ENCODE peak calls at places on chromosomes 7 and 10, in ten cellular contexts. A is fibroblast of lung, P is mesendoderm, T is neural progenitor cell, F is IMR-90, R is GM23248, J is hepatocyte, X is A549, C is HCT116, Q is astrocyte. S is an unnamed sample.

GRCh38 chr10:182441-183201 is 47.4 kb downstream of the ZMYND11 start:
- DNase-seq in A (peak; percentile 48), P (no peak), T (no peak), F (peak; percentile 74), R (no peak), J (no peak), X (no peak), C (no peak), Q (peak; percentile 60), S (no peak)

GRCh38 chr7:86913709-86914108 is 145.7 kb downstream of the ELAPOR2 start:
- DNase-seq in A (no peak), P (no peak), T (no peak), F (peak; percentile 3), R (peak; percentile 85), J (no peak), X (no peak), C (no peak), Q (peak; percentile 53), S (no peak)

GRCh38 chr7:114973147-114973546 is 51.3 kb downstream of the MDFIC start:
- DNase-seq in A (peak; percentile 63), P (no peak), T (no peak), F (peak; percentile 39), R (peak; percentile 50), J (no peak), X (no peak), C (no peak), Q (peak; percentile 58), S (no peak)

GRCh38 chr10:72953687-72954086 is 919 bp downstream of the PLA2G12B start:
- DNase-seq in A (no peak), P (peak; percentile 57), T (peak; percentile 57), F (no peak), R (no peak), J (peak; percentile 39), X (no peak), C (no peak), Q (no peak), S (no peak)

GRCh38 chr10:103533827-103534226 is 40.3 kb downstream of the NEURL1 start:
- DNase-seq in A (no peak), P (no peak), T (no peak), F (no peak), R (no peak), J (no peak), X (no peak), C (no peak), Q (no peak), S (no peak)

GRCh38 chr7:5586279-5586962 is 162.8 kb upstream of the TNRC18 start:
- DNase-seq in A (no peak), P (no peak), T (no peak), F (no peak), R (no peak), J (no peak), X (no peak), C (no peak), Q (no peak), S (no peak)

GRCh38 chr10:42933454-42934340 is 143.2 kb upstream of the RET start:
- DNase-seq in A (no peak), P (peak; percentile 57), T (peak; percentile 73), F (peak; percentile 19), R (no peak), J (peak; percentile 44), X (no peak), C (no peak), Q (no peak), S (no peak)

GRCh38 chr10:23886355-23886754 is 322.6 kb upstream of the KIAA1217 start:
- DNase-seq in A (no peak), P (peak; percentile 50), T (peak; percentile 50), F (no peak), R (no peak), J (peak; percentile 27), X (peak; percentile 5), C (no peak), Q (no peak), S (no peak)

GRCh38 chr7:132804849-132805485 is 228.7 kb upstream of the PLXNA4 start:
- DNase-seq in A (no peak), P (no peak), T (no peak), F (no peak), R (no peak), J (no peak), X (no peak), C (no peak), Q (no peak), S (no peak)

GRCh38 chr10:6928531-6929080 is 348.5 kb upstream of the PRKCQ start:
- DNase-seq in A (no peak), P (peak; percentile 54), T (peak; percentile 72), F (no peak), R (peak; percentile 4), J (no peak), X (no peak), C (no peak), Q (no peak), S (no peak)

GRCh38 chr7:90720970-90721768 is 125.0 kb downstream of the CDK14 start:
- DNase-seq in A (peak; percentile 81), P (no peak), T (no peak), F (peak; percentile 72), R (peak; percentile 77), J (peak; percentile 74), X (no peak), C (no peak), Q (peak; percentile 73), S (no peak)

GRCh38 chr7:112266595-112267270 is 60.2 kb downstream of the ZNF277 start:
- DNase-seq in A (peak; percentile 47), P (no peak), T (no peak), F (peak; percentile 40), R (peak; percentile 50), J (no peak), X (no peak), C (no peak), Q (peak; percentile 55), S (no peak)

GRCh38 chr7:28957064-28957821 is 887 bp downstream of the TRIL start:
- DNase-seq in A (peak; percentile 11), P (peak; percentile 65), T (peak; percentile 69), F (no peak), R (peak; percentile 30), J (peak; percentile 36), X (no peak), C (no peak), Q (no peak), S (no peak)

GRCh38 chr7:77664715-77665114 is 31.5 kb upstream of the RSBN1L start:
- DNase-seq in A (no peak), P (no peak), T (no peak), F (no peak), R (peak; percentile 10), J (no peak), X (no peak), C (no peak), Q (no peak), S (no peak)

GRCh38 chr7:103637726-103638125 is 191.7 kb upstream of the SLC26A5 start:
- DNase-seq in A (peak; percentile 41), P (no peak), T (no peak), F (peak; percentile 83), R (peak; percentile 69), J (no peak), X (no peak), C (no peak), Q (peak; percentile 56), S (no peak)

GRCh38 chr10:1413823-1414222 is 323.5 kb downstream of the ADARB2 start:
- DNase-seq in A (no peak), P (no peak), T (no peak), F (no peak), R (no peak), J (no peak), X (no peak), C (no peak), Q (no peak), S (no peak)
- H3K4me2 ChIP-seq in A (no peak overlapping the region), P (no peak overlapping the region), T (no peak overlapping the region), F (no peak overlapping the region), R (no peak overlapping the region), J (no peak overlapping the region), X (no peak overlapping the region), C (no peak overlapping the region), Q (no peak overlapping the region), S (no peak overlapping the region)

DNA sequence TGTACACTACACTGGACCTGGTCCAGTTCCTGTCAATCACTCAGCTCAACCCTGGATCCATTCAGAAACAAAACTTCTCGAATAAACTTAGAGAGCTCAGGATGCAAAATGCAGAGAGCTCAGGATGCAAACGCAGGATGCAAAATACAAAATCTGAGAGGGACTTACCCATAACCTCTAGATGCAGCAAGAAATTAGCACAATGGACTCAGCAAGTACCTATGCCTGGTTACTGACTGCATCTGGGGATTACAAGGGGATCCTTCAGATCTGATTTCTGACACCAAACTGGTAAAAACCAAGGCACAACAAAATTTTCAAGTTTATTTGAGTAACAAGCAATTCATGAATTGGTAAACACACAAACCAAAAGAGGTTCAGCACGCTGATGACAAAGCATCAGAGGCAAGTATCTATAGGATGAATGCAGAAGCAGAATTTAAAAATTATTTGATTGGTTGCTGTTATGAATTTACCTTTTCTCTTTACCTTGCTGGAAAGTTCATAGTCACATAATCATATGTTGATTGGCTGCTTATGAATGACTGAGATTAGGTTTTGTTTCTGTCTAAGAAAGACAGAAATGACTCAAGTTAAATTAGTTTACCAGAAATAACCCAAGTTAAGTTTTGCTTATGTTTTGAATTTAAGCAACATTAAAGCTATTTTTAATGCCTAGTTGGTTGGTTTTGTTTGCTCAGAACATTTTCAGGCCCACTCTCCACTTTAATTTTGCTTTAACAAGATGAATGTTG is 11.4 kb downstream of the GIMAP6 start:
- DNase-seq in A (no peak), P (no peak), T (no peak), F (no peak), R (no peak), J (no peak), X (no peak), C (no peak), Q (no peak), S (no peak)
- H3K4me3 ChIP-seq in A (no peak overlapping the region), P (no peak overlapping the region), T (no peak overlapping the region), F (no peak overlapping the region), R (no peak overlapping the region), J (no peak overlapping the region), X (no peak overlapping the region), C (no peak overlapping the region), Q (no peak overlapping the region), S (no peak overlapping the region)

DNA sequence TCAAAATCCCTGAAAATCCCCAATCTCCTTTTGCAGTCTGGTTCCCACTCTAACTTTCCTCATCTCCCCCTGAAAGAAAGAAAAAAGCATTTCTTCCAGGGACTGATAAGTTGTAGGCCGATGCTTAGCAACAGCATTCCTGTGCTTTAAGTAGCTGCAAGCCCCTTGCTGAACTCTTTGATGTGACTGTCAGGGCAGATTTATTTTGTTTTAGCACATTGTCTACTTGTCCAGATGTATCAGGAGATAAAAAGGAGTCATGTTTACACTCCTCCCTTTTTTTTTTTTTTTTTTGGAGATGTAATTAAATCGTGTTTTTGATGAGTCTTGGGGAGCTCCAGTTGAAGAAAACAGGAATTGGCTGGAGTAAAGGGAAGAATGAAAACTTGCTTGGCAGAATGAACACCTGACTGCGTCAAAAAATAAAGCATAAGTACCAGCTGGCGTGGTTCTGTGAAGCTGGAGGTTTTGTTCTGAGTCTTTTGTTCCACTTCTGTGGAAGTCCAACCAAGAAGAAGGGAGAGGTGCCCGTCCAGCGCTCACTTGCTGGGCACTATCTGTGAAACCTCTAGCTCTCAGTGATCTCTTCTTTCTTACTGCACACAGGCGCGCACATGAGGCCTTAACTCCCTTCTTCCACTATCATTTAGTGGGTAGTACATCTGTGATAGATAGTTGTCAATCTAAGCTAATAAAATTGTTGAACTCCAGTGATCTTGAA is 871.7 kb downstream of the LRMDA start:
- DNase-seq in A (peak; percentile 16), P (peak; percentile 49), T (peak; percentile 72), F (no peak), R (no peak), J (no peak), X (no peak), C (no peak), Q (peak; percentile 81), S (no peak)
- H3K4me2 ChIP-seq in A (no peak overlapping the region), P (no peak overlapping the region), T (peak overlapping the region; percentile 54), F (no peak overlapping the region), R (no peak overlapping the region), J (peak overlapping the region; percentile 17), X (no peak overlapping the region), C (no peak overlapping the region), Q (peak overlapping the region; percentile 45), S (no peak overlapping the region)

GRCh38 chr7:73423519-73424485 is 9.8 kb upstream of the FZD9 start:
- DNase-seq in A (peak; percentile 21), P (no peak), T (peak; percentile 46), F (peak; percentile 26), R (peak; percentile 59), J (peak; percentile 45), X (no peak), C (no peak), Q (no peak), S (no peak)
- H3K4me3 ChIP-seq in A (no peak overlapping the region), P (no peak overlapping the region), T (peak overlapping the region; percentile 28), F (no peak overlapping the region), R (peak overlapping the region; percentile 55), J (no peak overlapping the region), X (no peak overlapping the region), C (no peak overlapping the region), Q (peak overlapping the region; percentile 29), S (no peak overlapping the region)